ENCODE peak calls at places on chromosomes 5 and 9, in six cellular contexts. E is CD8-positive, alpha-beta memory T cell; N is epithelial cell of prostate; J is CD8-positive, alpha-beta T cell; R is OCI-LY7; K is dorsolateral prefrontal cortex. T is an unnamed sample.

GRCh38 chr5:78399115-78399514 is 38.7 kb downstream of the SCAMP1 start:
- DNase-seq in E (no peak), N (no peak), J (no peak), R (no peak), K (no peak), T (no peak)

GRCh38 chr5:77560677-77561263 is 68.7 kb upstream of the WDR41 start:
- DNase-seq in E (no peak), N (peak; percentile 6), J (no peak), R (peak; percentile 14), K (no peak), T (no peak)

GRCh38 chr5:141788296-141788980 is 89.8 kb downstream of the PCDH1 start:
- DNase-seq in E (no peak), N (no peak), J (no peak), R (no peak), K (no peak), T (no peak)

GRCh38 chr5:77843570-77844407 is 67.7 kb upstream of the TBCA start:
- DNase-seq in E (no peak), N (no peak), J (no peak), R (no peak), K (no peak), T (peak; percentile 53)

GRCh38 chr9:136003356-136004218 is 42.4 kb upstream of the UBAC1 start:
- DNase-seq in E (no peak), N (no peak), J (no peak), R (no peak), K (no peak), T (no peak)

GRCh38 chr9:136010615-136011341 is 49.6 kb upstream of the UBAC1 start:
- DNase-seq in E (no peak), N (no peak), J (no peak), R (no peak), K (no peak), T (no peak)

GRCh38 chr9:6938447-6938846 is 180.7 kb downstream of the KDM4C start:
- DNase-seq in E (no peak), N (no peak), J (no peak), R (no peak), K (no peak), T (no peak)

GRCh38 chr5:78540335-78541057 is 108.1 kb downstream of the LHFPL2 start:
- DNase-seq in E (no peak), N (no peak), J (no peak), R (no peak), K (no peak), T (peak; percentile 64)

GRCh38 chr5:72015103-72015548 is 92.1 kb upstream of the MAP1B start:
- DNase-seq in E (no peak), N (peak; percentile 58), J (no peak), R (no peak), K (peak; percentile 56), T (peak; percentile 52)

GRCh38 chr9:36407122-36407723 is 7.2 kb upstream of the RNF38 start:
- DNase-seq in E (peak; percentile 64), N (peak; percentile 24), J (peak; percentile 35), R (peak; percentile 74), K (peak; percentile 35), T (peak; percentile 30)

GRCh38 chr5:135343417-135343816 is 55.6 kb downstream of the MACROH2A1 start:
- DNase-seq in E (no peak), N (no peak), J (no peak), R (no peak), K (no peak), T (no peak)

GRCh38 chr5:139190125-139190524 is 8.0 kb downstream of the SIL1 start:
- DNase-seq in E (no peak), N (no peak), J (no peak), R (no peak), K (no peak), T (no peak)

GRCh38 chr5:115895821-115896220 is 54.1 kb downstream of the AP3S1 start:
- DNase-seq in E (no peak), N (no peak), J (no peak), R (no peak), K (no peak), T (no peak)

GRCh38 chr9:34049630-34050384 is 1.1 kb upstream of the UBAP2 start:
- DNase-seq in E (no peak), N (no peak), J (no peak), R (no peak), K (no peak), T (no peak)

GRCh38 chr9:93217706-93218105 is 33.8 kb downstream of the WNK2 start:
- DNase-seq in E (no peak), N (no peak), J (no peak), R (no peak), K (no peak), T (no peak)

GRCh38 chr9:82961504-82962125 is 101.3 kb downstream of the RASEF start:
- DNase-seq in E (peak; percentile 7), N (peak; percentile 26), J (no peak), R (peak; percentile 75), K (peak; percentile 63), T (peak; percentile 59)

GRCh38 chr9:126226991-126227937 is 99.4 kb upstream of the MVB12B start:
- DNase-seq in E (no peak), N (no peak), J (no peak), R (no peak), K (no peak), T (peak; percentile 13)

GRCh38 chr5:132417010-132417439 is 47.5 kb downstream of the SLC22A5 start:
- DNase-seq in E (no peak), N (no peak), J (no peak), R (no peak), K (no peak), T (no peak)
- H3K27ac ChIP-seq in E (no peak overlapping the region), N (peak overlapping the region; percentile 10), J (no peak overlapping the region), R (no peak overlapping the region), K (peak overlapping the region; percentile 69), T (peak overlapping the region; percentile 57)

GRCh38 chr5:150540615-150541396 is 32.9 kb downstream of the NDST1 start:
- DNase-seq in E (no peak), N (peak; percentile 75), J (no peak), R (no peak), K (no peak), T (no peak)
- H3K27ac ChIP-seq in E (no peak overlapping the region), N (peak overlapping the region; percentile 83), J (no peak overlapping the region), R (no peak overlapping the region), K (peak overlapping the region; percentile 45), T (peak overlapping the region; percentile 63)

GRCh38 chr9:114005371-114006154 is 72.5 kb downstream of the AMBP start:
- DNase-seq in E (no peak), N (no peak), J (no peak), R (no peak), K (no peak), T (no peak)

GRCh38 chr9:114002271-114002985 is 75.7 kb downstream of the AMBP start:
- DNase-seq in E (no peak), N (no peak), J (no peak), R (no peak), K (no peak), T (no peak)

GRCh38 chr9:114002986-114003740 is 74.9 kb downstream of the AMBP start:
- DNase-seq in E (no peak), N (no peak), J (no peak), R (no peak), K (no peak), T (no peak)

GRCh38 chr9:114003756-114004155 is 74.3 kb downstream of the AMBP start:
- DNase-seq in E (no peak), N (no peak), J (no peak), R (no peak), K (no peak), T (no peak)

GRCh38 chr9:114004221-114004716 is 73.8 kb downstream of the AMBP start:
- DNase-seq in E (no peak), N (no peak), J (no peak), R (no peak), K (no peak), T (no peak)
- H3K27ac ChIP-seq in E (no peak overlapping the region), N (no peak overlapping the region), J (no peak overlapping the region), R (no peak overlapping the region), K (peak overlapping the region; percentile 57), T (peak overlapping the region; percentile 66)

DNA sequence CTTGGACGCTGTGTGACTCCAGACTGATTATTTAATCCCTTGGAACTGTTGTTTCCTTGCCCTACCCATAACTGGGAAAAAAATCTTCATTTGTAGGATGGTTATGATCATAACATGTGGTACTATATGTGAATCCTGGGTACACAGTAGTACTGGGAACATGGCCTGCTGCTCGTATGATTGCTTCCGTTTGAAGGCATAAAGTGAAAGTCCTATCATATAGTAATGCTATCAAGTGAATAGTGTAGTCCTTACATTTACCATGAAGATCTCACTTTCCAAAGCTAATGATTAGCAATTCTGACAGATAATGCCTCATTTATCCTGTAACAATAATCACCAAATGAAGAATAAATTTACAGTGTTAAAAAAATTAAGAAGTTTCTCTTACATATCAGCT is 53.2 kb downstream of the MEF2C start:
- DNase-seq in E (no peak), N (no peak), J (no peak), R (peak; percentile 27), K (no peak), T (no peak)
- H3K27ac ChIP-seq in E (no peak overlapping the region), N (no peak overlapping the region), J (no peak overlapping the region), R (peak overlapping the region; percentile 41), K (peak overlapping the region; percentile 32), T (peak overlapping the region; percentile 8)

DNA sequence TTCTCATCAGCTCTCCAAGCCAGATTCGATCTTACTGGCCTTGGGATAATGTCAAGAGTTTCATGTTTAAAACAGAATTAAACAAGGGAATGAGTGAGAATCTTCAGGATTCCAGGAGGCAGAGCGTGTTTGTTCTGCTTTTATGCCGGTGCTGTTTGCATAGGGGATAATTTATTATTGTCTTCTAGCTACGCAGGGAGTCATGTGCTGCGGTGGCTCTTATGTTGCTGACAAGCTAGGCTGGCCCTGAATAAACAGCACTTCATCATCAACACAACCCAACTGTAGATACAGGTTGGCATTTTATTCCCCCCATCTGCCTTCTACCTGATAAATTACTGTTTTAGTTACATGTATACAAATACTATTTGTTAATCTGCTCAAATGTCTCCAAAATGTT is 47.1 kb upstream of the PCA3 start:
- DNase-seq in E (no peak), N (no peak), J (no peak), R (no peak), K (no peak), T (no peak)
- H3K27ac ChIP-seq in E (no peak overlapping the region), N (no peak overlapping the region), J (no peak overlapping the region), R (no peak overlapping the region), K (no peak overlapping the region), T (no peak overlapping the region)

GRCh38 chr5:107415762-107416161 is 255.0 kb downstream of the EFNA5 start:
- DNase-seq in E (no peak), N (no peak), J (no peak), R (no peak), K (no peak), T (no peak)
- H3K27ac ChIP-seq in E (no peak overlapping the region), N (no peak overlapping the region), J (no peak overlapping the region), R (no peak overlapping the region), K (no peak overlapping the region), T (no peak overlapping the region)